ENCODE peak calls at places on chromosomes 16 and 17, in ten cellular contexts. G is ovary, K is aorta, A is right cardiac atrium, N is PC-3, Y is endodermal cell, D is GM23248, J is left ventricle myocardium inferior, F is stomach, L is PC-9. Z is an unnamed sample. For H3K9me3, the result is how much of the 10 kb centered on the place peaks cover.

GRCh38 chr16:86874141-86874540 is 295.8 kb downstream of the FOXL1 start:
- DNase-seq in J (no peak), G (no peak), K (no peak), A (no peak), Y (peak), N (peak), F (no peak), L (peak), D (peak), Z (no peak)

GRCh38 chr16:82892327-82892726 is 265.6 kb downstream of the CDH13 start:
- DNase-seq in A (no peak), L (no peak), D (peak), N (no peak), K (no peak), J (no peak), F (no peak), Y (no peak), G (no peak), Z (no peak)

GRCh38 chr16:79089735-79090284 is 510.7 kb downstream of the MAF start:
- DNase-seq in Y (no peak), G (no peak), N (no peak), A (no peak), L (no peak), D (no peak), F (no peak), K (no peak), J (no peak), Z (no peak)

GRCh38 chr17:78779848-78780247 is 2.2 kb downstream of the CYTH1 start:
- DNase-seq in N (no peak), D (no peak), F (no peak), G (no peak), Y (peak), K (peak), J (no peak), L (no peak), A (no peak), Z (peak)

GRCh38 chr16:4426722-4427372 is 1.2 kb downstream of the DNAJA3 start:
- DNase-seq in F (no peak), N (no peak), J (no peak), K (no peak), L (no peak), Y (no peak), G (no peak), A (no peak), D (peak), Z (no peak)

GRCh38 chr17:49848739-49849138 is 870 bp upstream of the TAC4 start:
- DNase-seq in K (no peak), D (no peak), G (no peak), L (no peak), F (no peak), A (no peak), Y (no peak), N (no peak), J (no peak), Z (no peak)

GRCh38 chr16:14148569-14148968 is 77.5 kb downstream of the MRTFB start:
- DNase-seq in D (peak), L (no peak), Y (no peak), F (no peak), G (no peak), N (no peak), J (no peak), K (no peak), A (no peak), Z (no peak)

GRCh38 chr17:71412803-71413202 is 708.0 kb upstream of the SOX9 start:
- DNase-seq in G (no peak), K (no peak), N (peak), F (no peak), Y (no peak), D (peak), A (no peak), L (peak), J (no peak), Z (no peak)

GRCh38 chr17:69326302-69327059 is 452 bp downstream of the ABCA5 start:
- DNase-seq in A (peak), Y (no peak), F (peak), J (no peak), K (no peak), D (peak), L (no peak), G (no peak), N (peak), Z (no peak)

GRCh38 chr16:75535211-75535843 is 581 bp downstream of the CHST5 start:
- DNase-seq in N (no peak), J (no peak), F (no peak), G (no peak), Y (peak), L (no peak), A (peak), K (no peak), D (no peak), Z (no peak)

GRCh38 chr17:66431080-66431795 is 128.8 kb downstream of the PRKCA start:
- DNase-seq in Y (no peak), D (peak), F (no peak), G (no peak), L (no peak), J (no peak), K (no peak), A (no peak), N (no peak), Z (no peak)

GRCh38 chr17:58487589-58488427 is at the start of gene HSF5:
- DNase-seq in F (peak), J (peak), Y (peak), L (no peak), K (peak), G (no peak), N (no peak), A (peak), D (no peak), Z (peak)

GRCh38 chr16:56743840-56744239 is 13.9 kb downstream of the NUP93 start:
- DNase-seq in D (peak), K (no peak), N (no peak), Y (peak), F (no peak), J (peak), G (no peak), A (peak), L (no peak), Z (no peak)

GRCh38 chr17:27951872-27952271 is 58.7 kb upstream of the LYRM9 start:
- DNase-seq in L (no peak), D (no peak), N (no peak), F (no peak), Y (no peak), K (no peak), A (no peak), G (no peak), J (no peak), Z (no peak)

GRCh38 chr17:6800422-6801027 is 24.5 kb downstream of the FBXO39 start:
- DNase-seq in G (no peak), J (no peak), A (no peak), D (no peak), L (no peak), K (no peak), Y (peak), N (no peak), F (no peak), Z (no peak)

GRCh38 chr17:16938496-16939270 is 33.2 kb downstream of the TNFRSF13B start:
- DNase-seq in G (no peak), F (peak), A (no peak), D (no peak), L (no peak), N (no peak), Y (peak), J (no peak), K (no peak), Z (no peak)

GRCh38 chr17:65498831-65499230 is 62.6 kb downstream of the AXIN2 start:
- DNase-seq in F (no peak), D (no peak), J (no peak), L (no peak), A (no peak), G (no peak), N (no peak), Y (no peak), K (no peak), Z (no peak)

GRCh38 chr16:77424841-77425604 is 9.8 kb downstream of the ADAMTS18 start:
- DNase-seq in G (no peak), K (no peak), N (no peak), L (no peak), J (no peak), F (no peak), Y (no peak), A (no peak), D (no peak), Z (no peak)

GRCh38 chr16:85153656-85154091 is 41.4 kb upstream of the CIBAR2 start:
- DNase-seq in D (no peak), G (no peak), K (no peak), Y (no peak), A (peak), J (peak), N (no peak), F (no peak), L (no peak), Z (no peak)

GRCh38 chr16:56860226-56861020 is 4.6 kb upstream of the SLC12A3 start:
- DNase-seq in K (no peak), A (no peak), J (no peak), D (no peak), Y (no peak), G (no peak), N (no peak), L (no peak), F (no peak), Z (no peak)

GRCh38 chr17:80029235-80029974 is 6.3 kb downstream of the TBC1D16 start:
- DNase-seq in J (peak), F (peak), A (peak), Y (peak), N (peak), G (peak), L (no peak), D (peak), K (peak), Z (no peak)

GRCh38 chr17:20073056-20073979 is 64.2 kb downstream of the SPECC1 start:
- DNase-seq in J (peak), N (no peak), K (peak), G (peak), F (peak), D (no peak), L (no peak), Y (no peak), A (peak), Z (no peak)

GRCh38 chr16:89042711-89043551 is 50.7 kb upstream of the ACSF3 start:
- DNase-seq in A (peak), L (no peak), K (peak), Y (no peak), G (no peak), J (no peak), D (no peak), F (no peak), N (no peak), Z (no peak)

GRCh38 chr16:4987580-4988374 is 29.6 kb downstream of the SEC14L5 start:
- DNase-seq in G (no peak), Y (peak), J (no peak), F (no peak), D (no peak), L (no peak), N (no peak), A (no peak), K (peak), Z (no peak)

GRCh38 chr16:65059421-65059980 is 62.4 kb downstream of the CDH11 start:
- DNase-seq in D (no peak), Y (peak), A (no peak), F (no peak), G (no peak), J (no peak), N (no peak), L (no peak), K (no peak), Z (no peak)

GRCh38 chr16:86337581-86338402 is 172.5 kb upstream of the FOXF1 start:
- DNase-seq in G (no peak), J (no peak), Y (no peak), F (no peak), D (peak), N (no peak), A (no peak), L (no peak), K (no peak), Z (no peak)

DNA sequence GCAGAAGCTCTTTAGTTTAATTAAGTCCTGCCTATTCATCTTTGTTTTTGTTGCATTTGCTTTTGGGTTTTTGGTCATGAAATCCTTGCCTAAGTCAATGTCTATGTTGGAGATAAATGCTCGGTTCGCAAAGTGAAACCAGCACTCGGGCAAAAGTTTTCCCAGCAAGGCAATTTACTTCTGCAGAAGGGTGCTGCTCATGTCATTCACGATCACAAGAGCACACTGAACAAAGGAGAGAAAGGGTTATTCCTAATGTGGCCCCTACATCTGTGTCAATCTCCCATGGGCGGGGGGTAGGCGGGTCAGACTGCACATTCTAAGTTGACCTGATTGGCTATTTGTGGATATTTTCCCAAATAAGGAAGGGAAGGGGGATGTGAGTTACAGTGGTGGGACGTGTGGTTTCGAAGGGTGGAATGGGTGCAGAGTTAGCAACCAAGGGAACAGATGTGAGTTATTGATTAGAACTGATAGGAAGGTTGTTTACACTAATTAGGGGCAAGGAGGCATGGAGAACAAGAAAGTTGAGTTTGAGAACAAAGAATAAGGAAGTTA is 23.0 kb downstream of the ATF7IP2 start:
- DNase-seq in N (peak), L (no peak), G (no peak), Y (no peak), A (no peak), F (no peak), K (no peak), D (no peak), J (no peak), Z (no peak)
- H3K9me3 ChIP-seq in N (under half), L (under half), G (under half), Y (half or more), A (under half), F (half or more), K (under half), D (under half), J (half or more), Z (under half)

GRCh38 chr17:81126281-81127132 is 38.8 kb upstream of the PVALEF start:
- DNase-seq in G (no peak), Y (no peak), A (no peak), D (no peak), N (no peak), L (no peak), J (no peak), F (no peak), K (no peak), Z (no peak)
- H3K9me3 ChIP-seq in G (under half), Y (under half), A (under half), D (under half), N (under half), L (under half), J (under half), F (under half), K (under half), Z (under half)

DNA sequence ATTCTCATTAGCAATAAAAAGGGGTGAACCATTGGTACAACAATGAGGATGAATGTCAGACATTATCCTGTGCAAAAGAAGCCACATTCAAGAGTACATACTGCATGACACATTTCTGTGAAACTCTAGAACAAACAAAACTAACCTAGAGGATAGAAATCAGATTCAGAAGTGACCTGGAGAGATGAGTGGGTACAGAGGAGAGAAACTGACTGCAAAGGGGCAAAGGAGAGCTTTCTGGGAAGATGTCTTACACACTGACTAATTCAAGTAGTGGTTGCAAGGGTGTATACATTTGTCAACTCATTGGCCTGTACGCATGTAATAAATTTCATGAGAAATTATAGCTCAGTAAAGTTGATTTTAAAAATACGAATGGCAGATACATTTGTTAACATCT is 115.6 kb downstream of the GAS7 start:
- DNase-seq in J (no peak), A (no peak), D (no peak), G (no peak), L (no peak), N (no peak), K (no peak), Y (no peak), F (no peak), Z (no peak)
- H3K9me3 ChIP-seq in J (under half), A (under half), D (under half), G (under half), L (under half), N (under half), K (under half), Y (under half), F (under half), Z (under half)

DNA sequence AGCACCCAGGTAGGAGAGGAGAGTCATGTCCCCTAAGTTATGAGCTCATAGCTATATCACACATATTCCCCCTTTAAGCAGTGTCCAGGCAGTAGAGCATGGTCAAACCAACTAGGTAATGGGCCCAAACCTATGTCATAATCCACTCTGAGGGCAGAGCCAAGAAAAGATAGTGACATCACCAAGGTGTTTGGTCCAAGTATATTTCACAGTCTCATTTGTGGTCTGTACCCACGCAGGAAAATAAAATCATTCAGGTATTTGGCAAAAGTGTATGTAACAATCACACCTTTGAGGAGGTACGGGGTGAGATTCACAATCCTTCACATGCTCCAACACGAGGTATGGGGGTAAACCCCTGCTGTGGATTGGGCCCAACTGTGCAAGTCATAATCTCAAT is 2112.8 kb downstream of the TP53TG3F start:
- DNase-seq in F (no peak), K (no peak), Y (no peak), L (no peak), N (no peak), G (no peak), A (no peak), J (no peak), D (no peak), Z (no peak)
- H3K9me3 ChIP-seq in F (half or more), K (under half), Y (half or more), L (under half), N (under half), G (under half), A (under half), J (under half), D (under half), Z (under half)

DNA sequence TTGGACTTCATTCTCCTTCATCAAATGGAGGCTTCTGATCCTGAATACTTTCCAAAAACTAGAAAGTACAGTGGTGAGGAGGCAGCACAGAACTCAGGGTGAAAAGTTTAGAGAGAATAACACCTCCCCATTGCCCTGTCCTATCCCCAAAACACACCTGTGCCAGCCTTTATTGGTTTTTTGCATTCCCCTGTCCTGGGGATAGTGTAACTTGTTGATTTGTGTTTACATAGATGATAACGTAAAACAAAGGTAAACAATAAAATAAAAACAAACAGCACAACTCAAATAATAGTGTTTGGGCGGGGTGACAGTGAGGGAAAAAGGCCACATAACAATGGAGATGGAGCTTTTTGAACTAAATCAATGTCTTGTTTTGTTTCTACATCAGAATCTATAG is 1917.7 kb downstream of the TP53TG3F start:
- DNase-seq in L (no peak), D (no peak), A (no peak), F (no peak), G (no peak), K (no peak), Y (no peak), N (no peak), J (no peak), Z (no peak)
- H3K9me3 ChIP-seq in L (under half), D (under half), A (under half), F (under half), G (under half), K (under half), Y (half or more), N (under half), J (under half), Z (under half)

GRCh38 chr16:60304725-60305124 is 1570.6 kb upstream of the GOT2 start:
- DNase-seq in A (no peak), J (no peak), K (no peak), G (no peak), D (no peak), F (no peak), N (no peak), Y (no peak), L (no peak), Z (no peak)
- H3K9me3 ChIP-seq in A (under half), J (under half), K (under half), G (under half), D (under half), F (under half), N (under half), Y (under half), L (under half), Z (under half)

Z was measured in T-helper 17 cell.